ENCODE peak calls at places on chromosomes 13 and 19, in five cellular contexts. T is HepG2, M is IMR-90, C is A549, O is H1. I is an unnamed sample. For H3K4me1, the result is how much of the 10 kb centered on the place peaks cover.

GRCh38 chr19:50432658-50433057 is at the start of gene MYBPC2:
- DNase-seq in C (no peak), T (no peak), M (no peak), O (no peak), I (no peak)

GRCh38 chr19:1942078-1942933 is 1.3 kb downstream of the CSNK1G2 start:
- DNase-seq in M (peak), T (peak), C (peak), O (peak), I (no peak)

GRCh38 chr19:3494051-3494450 is 6.4 kb downstream of the DOHH start:
- DNase-seq in M (no peak), O (peak), T (no peak), C (peak), I (no peak)

GRCh38 chr13:50892162-50892944 is 17.2 kb upstream of the RNASEH2B start:
- DNase-seq in T (no peak), O (no peak), C (no peak), M (no peak), I (no peak)

GRCh38 chr19:8304841-8305621 is 3.1 kb downstream of the CD320 start:
- DNase-seq in M (no peak), C (no peak), O (peak), T (no peak), I (peak)

GRCh38 chr19:48968813-48969218 is 3.7 kb downstream of the FTL start:
- DNase-seq in M (no peak), C (no peak), O (no peak), T (no peak), I (no peak)

GRCh38 chr19:31204115-31204514 is 145.1 kb downstream of the TSHZ3 start:
- DNase-seq in T (no peak), O (no peak), M (no peak), C (no peak), I (no peak)

GRCh38 chr19:10141973-10142372 is 22.3 kb upstream of the EIF3G start:
- DNase-seq in O (no peak), T (no peak), C (no peak), M (no peak), I (no peak)

GRCh38 chr19:43229315-43229714 is 23.9 kb upstream of the PSG4 start:
- DNase-seq in O (no peak), M (peak), T (peak), C (no peak), I (peak)

GRCh38 chr19:18340237-18340989 is at the start of gene PGPEP1:
- DNase-seq in C (no peak), M (peak), T (no peak), O (peak), I (no peak)

DNA sequence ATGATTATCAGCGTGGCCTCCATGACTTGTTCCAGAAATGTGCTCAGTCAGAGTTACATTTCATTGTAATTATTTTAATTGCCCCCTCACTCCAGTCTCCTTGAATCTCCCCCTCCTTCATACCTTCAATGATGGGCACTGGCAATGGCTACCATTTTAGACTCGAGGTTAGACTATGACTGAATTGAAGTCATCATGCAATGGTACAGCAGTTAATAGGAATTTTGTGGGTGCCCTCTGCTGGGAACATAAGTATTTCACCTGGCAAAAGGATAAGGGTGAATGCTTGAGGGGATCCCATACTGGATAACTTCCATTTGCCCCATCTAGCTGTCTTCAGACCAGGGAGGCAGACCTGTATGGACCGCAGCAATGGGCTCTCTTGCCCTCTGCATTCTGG is 32.2 kb upstream of the USP12 start:
- DNase-seq in T (peak), C (no peak), O (no peak), M (peak), I (no peak)
- H3K4me1 ChIP-seq in T (under half), C (under half), O (under half), M (under half), I (under half)

GRCh38 chr13:52751196-52751595 is 11.6 kb upstream of the CNMD start:
- DNase-seq in T (no peak), C (no peak), M (no peak), O (no peak), I (no peak)

GRCh38 chr13:52749446-52749845 is 9.8 kb upstream of the CNMD start:
- DNase-seq in C (no peak), M (no peak), O (no peak), T (no peak), I (no peak)

GRCh38 chr13:52744842-52745241 is 5.2 kb upstream of the CNMD start:
- DNase-seq in O (no peak), M (no peak), C (no peak), T (no peak), I (no peak)

GRCh38 chr13:52746141-52746540 is 6.5 kb upstream of the CNMD start:
- DNase-seq in O (no peak), C (no peak), M (no peak), T (no peak), I (no peak)

GRCh38 chr13:52750713-52751112 is 11.1 kb upstream of the CNMD start:
- DNase-seq in C (no peak), T (no peak), M (no peak), O (no peak), I (no peak)
- TF ChIP-seq CEBPB in C (no peak), T (no peak), M (no peak), O (no peak), I (no peak)

GRCh38 chr13:23550164-23550563 is 20.0 kb upstream of the TNFRSF19 start:
- DNase-seq in C (no peak), M (no peak), T (peak), O (no peak), I (no peak)

GRCh38 chr13:23551213-23552008 is 18.8 kb upstream of the TNFRSF19 start:
- DNase-seq in C (no peak), T (no peak), M (no peak), O (no peak), I (no peak)

GRCh38 chr13:23552171-23552570 is 18.0 kb upstream of the TNFRSF19 start:
- DNase-seq in T (peak), C (no peak), M (no peak), O (no peak), I (no peak)

GRCh38 chr13:23554000-23554399 is 16.2 kb upstream of the TNFRSF19 start:
- DNase-seq in O (no peak), C (no peak), T (no peak), M (peak), I (peak)

GRCh38 chr13:23552661-23553060 is 17.6 kb upstream of the TNFRSF19 start:
- DNase-seq in C (no peak), M (no peak), O (no peak), T (no peak), I (no peak)
- H3K4me1 ChIP-seq in C (under half), M (under half), O (under half), T (half or more), I (under half)

DNA sequence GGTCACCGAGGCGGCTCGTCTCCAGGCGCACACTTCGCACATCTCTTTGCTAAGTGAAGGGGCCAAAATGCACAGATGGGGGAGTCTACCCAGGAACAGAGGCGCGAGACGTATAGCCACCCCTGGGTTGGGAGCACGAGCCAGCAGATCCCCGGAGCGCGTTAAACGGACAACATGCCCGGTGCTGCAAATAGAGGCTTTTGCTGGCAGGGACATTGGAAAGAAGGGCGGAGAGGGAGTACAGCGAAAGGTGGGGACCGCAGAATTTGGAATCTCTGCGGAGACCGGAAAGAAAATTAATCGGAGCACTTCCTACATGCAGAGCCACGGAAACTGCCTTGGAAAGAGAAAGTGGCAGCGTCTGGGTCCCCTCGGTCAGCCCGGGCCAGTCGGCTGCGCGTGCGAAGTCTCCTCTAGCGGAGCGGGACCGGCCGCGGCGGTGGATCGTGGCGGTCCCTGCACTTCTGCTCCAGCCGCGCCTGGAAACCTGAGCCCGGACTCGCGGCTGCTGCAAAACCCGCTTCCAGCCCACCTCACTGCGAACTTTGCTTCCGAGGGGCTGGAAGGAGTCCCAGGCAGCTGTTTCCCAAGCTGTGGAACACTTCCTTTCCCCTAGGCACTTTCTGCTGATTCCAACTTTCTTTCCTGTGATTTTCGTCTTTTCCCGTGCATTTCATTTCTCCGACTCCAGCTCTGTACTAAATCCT is 791 bp upstream of the PCDH9 start:
- DNase-seq in C (peak), T (peak), M (peak), O (peak), I (no peak)
- TF ChIP-seq CEBPB in C (no peak), T (no peak), M (no peak), O (no peak), I (no peak)

DNA sequence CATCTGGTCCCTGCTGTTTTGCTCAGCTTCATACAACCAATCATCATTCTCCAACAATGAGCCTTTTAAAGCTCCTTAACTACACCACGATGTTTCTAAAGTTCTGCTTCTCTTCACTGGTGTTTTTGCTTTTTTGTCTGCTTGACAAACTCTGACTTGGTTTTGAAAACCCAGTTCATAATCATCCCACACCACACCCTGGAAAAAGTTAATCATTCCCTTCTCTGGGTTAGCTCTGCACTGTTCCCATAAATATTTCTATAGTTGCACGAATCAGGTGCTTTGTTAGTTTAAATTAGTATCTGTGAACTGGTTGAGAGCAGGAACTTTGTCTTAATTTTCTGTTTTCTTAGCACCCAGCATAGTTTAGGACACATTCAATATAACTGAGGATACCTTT is 217.1 kb downstream of the ENOX1 start:
- DNase-seq in M (no peak), C (no peak), T (no peak), O (no peak), I (no peak)
- H3K4me1 ChIP-seq in M (under half), C (under half), T (under half), O (under half), I (under half)

GRCh38 chr13:20197361-20197834 is 4.7 kb upstream of the GJB2 start:
- DNase-seq in C (peak), M (peak), T (peak), O (no peak), I (peak)
- TF ChIP-seq CEBPB in C (no peak), M (no peak), T (no peak), O (no peak), I (no peak)

DNA sequence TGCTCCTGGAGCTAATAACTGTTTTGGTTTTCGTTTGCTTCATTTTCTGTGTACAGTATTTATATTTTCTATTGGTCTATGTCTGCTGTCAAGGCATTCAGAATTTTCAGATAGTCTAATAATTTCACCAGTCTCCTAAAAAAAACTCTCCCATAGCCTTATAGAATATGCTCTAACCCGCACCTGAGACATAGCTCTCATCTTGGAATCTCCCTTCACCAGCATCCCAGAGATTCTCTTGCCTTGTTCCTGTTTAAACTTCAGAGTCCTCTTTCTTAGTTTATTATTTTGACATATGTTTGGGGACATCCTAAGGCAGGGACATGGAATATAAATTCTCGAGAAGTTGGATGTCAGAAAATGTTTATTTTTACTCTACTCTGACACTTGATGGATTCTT is 58.3 kb upstream of the MED4 start:
- DNase-seq in M (no peak), C (no peak), O (no peak), T (no peak), I (no peak)
- H3K4me1 ChIP-seq in M (under half), C (under half), O (under half), T (under half), I (under half)

GRCh38 chr13:110103479-110103878 is 203.5 kb downstream of the COL4A1 start:
- DNase-seq in M (no peak), C (no peak), O (no peak), T (no peak), I (no peak)

GRCh38 chr13:110105136-110105535 is 201.8 kb downstream of the COL4A1 start:
- DNase-seq in T (no peak), M (no peak), O (no peak), C (no peak), I (no peak)

GRCh38 chr13:110099922-110100321 is 207.0 kb downstream of the COL4A1 start:
- DNase-seq in C (no peak), O (no peak), M (no peak), T (no peak), I (no peak)

GRCh38 chr13:110103026-110103425 is 203.9 kb downstream of the COL4A1 start:
- DNase-seq in M (no peak), C (no peak), T (no peak), O (no peak), I (no peak)

DNA sequence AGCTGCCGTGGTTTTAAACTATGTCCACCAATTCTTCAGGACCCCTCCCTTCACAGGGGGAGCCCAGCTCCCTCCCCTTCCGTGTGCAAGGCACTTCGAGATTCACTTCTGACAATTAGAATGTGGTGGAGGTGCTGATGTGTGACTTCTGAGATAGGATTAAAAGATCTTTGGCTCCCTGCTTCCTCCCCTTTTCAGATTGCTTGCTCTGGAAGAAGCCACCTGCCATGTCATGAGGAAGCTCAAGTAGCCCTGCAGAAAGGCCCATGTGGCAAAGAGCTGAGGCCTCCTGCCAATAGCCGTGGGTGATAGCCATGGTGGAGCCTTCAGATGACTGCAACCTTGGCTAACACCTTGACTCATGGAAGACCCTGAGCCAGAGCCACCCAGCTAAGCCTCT is 204.9 kb downstream of the COL4A1 start:
- DNase-seq in M (no peak), T (no peak), O (no peak), C (no peak), I (no peak)
- TF ChIP-seq CEBPB in M (no peak), T (no peak), O (no peak), C (no peak), I (no peak)